ENCODE peak calls at places on chromosomes 2 and 18, in eight cellular contexts. B, L, T, R, O, Q, M and H are unnamed samples.
A peak's percentile ranks its signal among the peaks of the same experiment; 100 is the strongest.

GRCh38 chr2:231715988-231716616 is 7.8 kb downstream of the PTMA start:
- DNase-seq in B (no peak), L (no peak), T (no peak), R (no peak), O (no peak), Q (peak; percentile 60), M (no peak), H (no peak)

GRCh38 chr2:187500585-187501359 is 52.7 kb upstream of the CALCRL start:
- DNase-seq in B (no peak), L (no peak), T (peak; percentile 75), R (no peak), O (no peak), Q (peak; percentile 56), M (no peak), H (no peak)

GRCh38 chr2:16559263-16559662 is 106.4 kb downstream of the CYRIA start:
- DNase-seq in B (no peak), L (no peak), T (no peak), R (no peak), O (no peak), Q (no peak), M (no peak), H (no peak)

GRCh38 chr2:240466579-240467148 is 31.2 kb downstream of the GPC1 start:
- DNase-seq in B (no peak), L (no peak), T (no peak), R (no peak), O (no peak), Q (no peak), M (no peak), H (no peak)

GRCh38 chr18:44062345-44062744 is 618.3 kb upstream of the SETBP1 start:
- DNase-seq in B (no peak), L (no peak), T (no peak), R (no peak), O (no peak), Q (no peak), M (no peak), H (no peak)

GRCh38 chr2:105636109-105636740 is 108.5 kb upstream of the NCK2 start:
- DNase-seq in B (no peak), L (no peak), T (no peak), R (no peak), O (no peak), Q (no peak), M (no peak), H (no peak)

GRCh38 chr2:173401716-173402326 is 47.1 kb downstream of the CDCA7 start:
- DNase-seq in B (no peak), L (no peak), T (no peak), R (no peak), O (peak; percentile 96), Q (peak; percentile 28), M (no peak), H (no peak)

GRCh38 chr2:147760984-147761383 is 83.8 kb upstream of the ACVR2A start:
- DNase-seq in B (no peak), L (no peak), T (no peak), R (no peak), O (no peak), Q (no peak), M (no peak), H (no peak)

GRCh38 chr2:235793163-235793752 is 299.4 kb downstream of the AGAP1 start:
- DNase-seq in B (no peak), L (no peak), T (peak; percentile 9), R (no peak), O (no peak), Q (peak; percentile 24), M (no peak), H (no peak)

GRCh38 chr18:111292-112014 is 46.9 kb upstream of the USP14 start:
- DNase-seq in B (peak; percentile 51), L (no peak), T (no peak), R (peak; percentile 76), O (no peak), Q (peak; percentile 63), M (no peak), H (no peak)

GRCh38 chr18:8778386-8778785 is 73.0 kb downstream of the MTCL1 start:
- DNase-seq in B (no peak), L (no peak), T (no peak), R (no peak), O (no peak), Q (no peak), M (no peak), H (no peak)

GRCh38 chr2:144553379-144553778 is 33.5 kb upstream of the ZEB2 start:
- DNase-seq in B (no peak), L (no peak), T (no peak), R (no peak), O (no peak), Q (peak; percentile 91), M (no peak), H (no peak)